ENCODE peak calls at places on chromosomes 13 and 19, in ten cellular contexts. N is stimulated activated CD8-positive, alpha-beta memory T cell treated with anti-CD3 and anti-CD28 coated beads, Interleukin-12 subunit alpha, Interleukin-12 subunit beta, amount 100 ng/mL, for 4 hours; I is pancreas; X is NCI-H1092 treated with DMSO at 0.1 percent for 48 hours; L is T-helper 2 cell; K is uterus; S is myocyte; O is fibroblast of the conjunctiva; D is HTR-8/SVneo; T is Caki2. F is an unnamed sample.
A peak's percentile ranks its signal among the peaks of the same experiment; 100 is the strongest.

GRCh38 chr19:47225746-47226425 is 5.1 kb downstream of the BBC3 start:
- DNase-seq in S (peak; percentile 88), O (peak; percentile 75), K (peak; percentile 89), N (peak; percentile 81), T (peak; percentile 83), X (peak; percentile 72), I (peak; percentile 98), L (peak; percentile 80), D (peak; percentile 83), F (peak; percentile 94)

GRCh38 chr19:13001502-13002388 is 6.5 kb downstream of the NFIX start:
- DNase-seq in T (no peak), L (no peak), N (no peak), S (no peak), I (no peak), D (no peak), O (peak; percentile 45), X (peak; percentile 79), K (peak; percentile 90), F (no peak)

GRCh38 chr13:113599396-113599795 is 14.8 kb downstream of the TFDP1 start:
- DNase-seq in K (no peak), I (peak; percentile 40), T (no peak), L (no peak), N (no peak), O (no peak), S (no peak), D (no peak), X (no peak), F (no peak)

GRCh38 chr19:5850743-5851293 is 431 bp downstream of the FUT3 start:
- DNase-seq in N (no peak), O (peak; percentile 60), X (peak; percentile 7), S (peak; percentile 13), L (no peak), T (peak; percentile 65), K (peak; percentile 39), I (no peak), D (no peak), F (no peak)

GRCh38 chr19:920051-920857 is 3.1 kb downstream of the KISS1R start:
- DNase-seq in K (no peak), L (peak; percentile 49), O (no peak), X (peak; percentile 39), I (no peak), T (no peak), D (no peak), S (no peak), N (peak; percentile 50), F (peak; percentile 74)

GRCh38 chr19:43607238-43608205 is 4.4 kb upstream of the SRRM5 start:
- DNase-seq in I (no peak), T (no peak), K (no peak), O (no peak), X (no peak), N (no peak), S (no peak), D (no peak), L (no peak), F (no peak)

GRCh38 chr13:97215325-97215724 is 6.8 kb upstream of the MBNL2 start:
- DNase-seq in K (no peak), I (no peak), L (no peak), X (no peak), O (no peak), D (no peak), T (no peak), S (no peak), N (no peak), F (no peak)

GRCh38 chr13:110271313-110271712 is 35.6 kb downstream of the COL4A1 start:
- DNase-seq in K (peak; percentile 12), S (no peak), N (no peak), D (no peak), O (no peak), T (no peak), L (no peak), X (no peak), I (no peak), F (no peak)

GRCh38 chr13:36919206-36919832 is 719 bp downstream of the SMAD9 start:
- DNase-seq in X (peak; percentile 56), K (peak; percentile 34), T (peak; percentile 36), D (peak; percentile 12), N (no peak), O (no peak), L (no peak), S (peak; percentile 34), I (peak; percentile 63), F (no peak)

F was measured in GM12865.